ENCODE peak calls at places on chromosomes 16 and 17, in four cellular contexts. F is GOT3; A is activated CD4-positive, alpha-beta T cell treated with anti-CD3 and anti-CD28 coated beads, Interleukin-2, amount 50 U/mL, for 1 hour; T is NCI-H2029. V is an unnamed sample.

GRCh38 chr16:56388209-56388608 is 37.1 kb downstream of the AMFR start:
- DNase-seq in T (no peak), F (no peak), A (no peak), V (no peak)

GRCh38 chr16:46688101-46688656 is 799 bp downstream of the VPS35 start:
- DNase-seq in F (no peak), T (no peak), A (no peak), V (no peak)

GRCh38 chr17:43967251-43967875 is 13.6 kb upstream of the PYY start:
- DNase-seq in A (no peak), F (no peak), T (no peak), V (no peak)

GRCh38 chr16:83977056-83977815 is 9.2 kb downstream of the NECAB2 start:
- DNase-seq in A (no peak), F (no peak), T (no peak), V (no peak)

GRCh38 chr16:56367764-56368163 is 57.6 kb downstream of the AMFR start:
- DNase-seq in A (no peak), T (no peak), F (no peak), V (no peak)

GRCh38 chr16:66286527-66286926 is 80.0 kb upstream of the CDH5 start:
- DNase-seq in F (no peak), T (no peak), A (no peak), V (no peak)

GRCh38 chr16:72991211-72991610 is 56.7 kb downstream of the ZFHX3 start:
- DNase-seq in F (no peak), A (no peak), T (no peak), V (no peak)

GRCh38 chr17:38748329-38749221 is at the start of gene PCGF2:
- DNase-seq in A (no peak), F (no peak), T (peak; percentile 90), V (peak; percentile 95)

GRCh38 chr17:75738218-75738802 is 17.1 kb downstream of the ITGB4 start:
- DNase-seq in A (no peak), F (no peak), T (no peak), V (no peak)

GRCh38 chr16:29663020-29663828 is at the start of gene SPN:
- DNase-seq in A (no peak), T (no peak), F (no peak), V (no peak)

GRCh38 chr16:11370084-11370931 is 25.0 kb downstream of the RMI2 start:
- DNase-seq in F (no peak), A (no peak), T (no peak), V (no peak)

GRCh38 chr17:81147701-81148100 is 17.6 kb upstream of the PVALEF start:
- DNase-seq in T (no peak), A (no peak), F (no peak), V (no peak)

GRCh38 chr17:79925242-79925957 is 86.2 kb upstream of the CBX4 start:
- DNase-seq in F (no peak), T (no peak), A (no peak), V (peak; percentile 11)

GRCh38 chr17:40453881-40454630 is 10.8 kb downstream of the IGFBP4 start:
- DNase-seq in F (no peak), A (no peak), T (no peak), V (no peak)

GRCh38 chr16:84928679-84929420 is 82.5 kb downstream of the ZDHHC7 start:
- DNase-seq in T (no peak), A (no peak), F (no peak), V (no peak)

GRCh38 chr16:66511615-66512500 is 38.1 kb downstream of the TK2 start:
- DNase-seq in F (no peak), T (no peak), A (no peak), V (peak; percentile 52)

GRCh38 chr16:57643166-57643813 is 14.9 kb downstream of the ADGRG1 start:
- DNase-seq in A (no peak), F (no peak), T (no peak), V (no peak)

GRCh38 chr17:78268191-78268874 is 36.9 kb downstream of the TMEM235 start:
- DNase-seq in F (no peak), T (no peak), A (no peak), V (no peak)

GRCh38 chr16:64051826-64052225 is 1070.0 kb downstream of the CDH11 start:
- DNase-seq in F (no peak), T (no peak), A (no peak), V (peak; percentile 10)

GRCh38 chr17:37567137-37567927 is 41.9 kb downstream of the SYNRG start:
- DNase-seq in A (no peak), F (no peak), T (peak; percentile 52), V (no peak)

GRCh38 chr16:56814537-56815432 is 50.2 kb upstream of the SLC12A3 start:
- DNase-seq in A (no peak), F (no peak), T (no peak), V (no peak)

GRCh38 chr17:68509151-68510057 is 2.8 kb upstream of the PRKAR1A start:
- DNase-seq in F (no peak), A (no peak), T (peak; percentile 67), V (no peak)

GRCh38 chr16:24729967-24730815 is 740 bp downstream of the TNRC6A start:
- DNase-seq in A (peak; percentile 42), T (no peak), F (no peak), V (peak; percentile 21)

GRCh38 chr17:40417258-40417608 is 463 bp downstream of the TOP2A start:
- DNase-seq in F (no peak), A (no peak), T (no peak), V (peak; percentile 22)

GRCh38 chr16:50802000-50802399 is 60.1 kb downstream of the CYLD start:
- DNase-seq in A (no peak), T (no peak), F (no peak), V (no peak)

GRCh38 chr16:75114179-75114945 is 2.2 kb downstream of the LDHD start:
- DNase-seq in A (no peak), T (peak; percentile 43), F (no peak), V (no peak)

GRCh38 chr17:30831257-30831656 is 509 bp upstream of the ATAD5 start:
- DNase-seq in A (no peak), F (no peak), T (no peak), V (peak; percentile 48)

GRCh38 chr16:21302898-21303528 is 24.9 kb upstream of the CRYM start:
- DNase-seq in A (no peak), T (no peak), F (no peak), V (no peak)

GRCh38 chr17:4541041-4541327 is 14.2 kb downstream of the MYBBP1A start:
- DNase-seq in T (no peak), F (no peak), A (no peak), V (no peak)

GRCh38 chr17:45326566-45326965 is 9.7 kb upstream of the MAP3K14 start:
- DNase-seq in T (no peak), F (no peak), A (no peak), V (no peak)

GRCh38 chr17:72604518-72604917 is 483.7 kb downstream of the SOX9 start:
- DNase-seq in T (peak; percentile 31), F (no peak), A (no peak), V (no peak)

GRCh38 chr17:36864230-36864629 is 73.0 kb upstream of the LHX1 start:
- DNase-seq in T (no peak), A (no peak), F (no peak), V (no peak)

GRCh38 chr17:6831662-6832263 is at the start of gene TEKT1:
- DNase-seq in T (peak; percentile 43), F (peak; percentile 47), A (peak; percentile 74), V (peak; percentile 7)

GRCh38 chr16:75535211-75535843 is 581 bp downstream of the CHST5 start:
- DNase-seq in A (no peak), T (no peak), F (no peak), V (no peak)

GRCh38 chr16:85988306-85988705 is 89.3 kb downstream of the IRF8 start:
- DNase-seq in A (no peak), T (no peak), F (no peak), V (no peak)

GRCh38 chr17:44830359-44831269 is 527 bp upstream of the GJC1 start:
- DNase-seq in A (peak; percentile 2), F (no peak), T (no peak), V (peak; percentile 77)

GRCh38 chr16:57755061-57755684 is 19.6 kb downstream of the KATNB1 start:
- DNase-seq in T (no peak), A (no peak), F (no peak), V (no peak)